ENCODE peak calls at places on chromosomes 11 and 22, in four cellular contexts. W, N, D and A are unnamed samples.

GRCh38 chr11:1285876-1286275 is 23.6 kb downstream of the TOLLIP start:
- DNase-seq in W (no peak), N (no peak), D (no peak), A (no peak)

GRCh38 chr11:109275931-109276330 is 146.1 kb upstream of the C11orf87 start:
- DNase-seq in W (no peak), N (no peak), D (no peak), A (no peak)

GRCh38 chr11:112789481-112789880 is 171.7 kb upstream of the NCAM1 start:
- DNase-seq in W (no peak), N (no peak), D (no peak), A (no peak)

GRCh38 chr11:75476716-75477613 is 44.0 kb upstream of the KLHL35 start:
- DNase-seq in W (no peak), N (no peak), D (no peak), A (no peak)

GRCh38 chr11:100434821-100435641 is 252.1 kb upstream of the ARHGAP42 start:
- DNase-seq in W (no peak), N (no peak), D (no peak), A (no peak)

GRCh38 chr11:15725246-15725645 is 610.5 kb downstream of the INSC start:
- DNase-seq in W (no peak), N (no peak), D (no peak), A (no peak)

GRCh38 chr11:118913411-118914125 is 12.2 kb downstream of the BCL9L start:
- DNase-seq in W (peak), N (no peak), D (peak), A (peak)

GRCh38 chr11:131688056-131688693 is 317.8 kb downstream of the NTM start:
- DNase-seq in W (peak), N (peak), D (no peak), A (peak)

GRCh38 chr22:45703758-45704157 is 32.1 kb downstream of the ATXN10 start:
- DNase-seq in W (no peak), N (no peak), D (no peak), A (no peak)

DNA sequence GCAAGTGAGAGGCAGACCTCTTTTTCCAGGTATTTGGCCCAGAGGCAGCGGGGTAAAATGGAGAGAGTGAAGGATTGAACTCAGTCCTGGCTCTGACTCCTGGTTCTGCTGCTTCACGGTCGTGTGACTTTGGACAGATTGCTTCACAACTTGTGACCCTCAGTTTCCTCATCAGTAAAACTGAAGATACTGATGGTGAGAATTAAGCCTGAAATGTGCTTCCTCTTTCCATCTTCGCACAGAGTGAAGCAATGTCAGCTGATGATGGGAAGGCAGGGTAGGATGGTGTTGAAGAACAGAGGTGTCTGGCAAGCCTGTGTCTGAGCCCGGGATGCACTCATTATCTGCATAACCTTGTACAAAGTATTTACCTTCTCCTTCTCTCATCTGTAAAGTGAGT is 59.0 kb downstream of the UBASH3B start:
- DNase-seq in W (no peak), N (no peak), D (no peak), A (no peak)
- H3K4me3 ChIP-seq in W (no peak), N (no peak), D (no peak), A (no peak)

DNA sequence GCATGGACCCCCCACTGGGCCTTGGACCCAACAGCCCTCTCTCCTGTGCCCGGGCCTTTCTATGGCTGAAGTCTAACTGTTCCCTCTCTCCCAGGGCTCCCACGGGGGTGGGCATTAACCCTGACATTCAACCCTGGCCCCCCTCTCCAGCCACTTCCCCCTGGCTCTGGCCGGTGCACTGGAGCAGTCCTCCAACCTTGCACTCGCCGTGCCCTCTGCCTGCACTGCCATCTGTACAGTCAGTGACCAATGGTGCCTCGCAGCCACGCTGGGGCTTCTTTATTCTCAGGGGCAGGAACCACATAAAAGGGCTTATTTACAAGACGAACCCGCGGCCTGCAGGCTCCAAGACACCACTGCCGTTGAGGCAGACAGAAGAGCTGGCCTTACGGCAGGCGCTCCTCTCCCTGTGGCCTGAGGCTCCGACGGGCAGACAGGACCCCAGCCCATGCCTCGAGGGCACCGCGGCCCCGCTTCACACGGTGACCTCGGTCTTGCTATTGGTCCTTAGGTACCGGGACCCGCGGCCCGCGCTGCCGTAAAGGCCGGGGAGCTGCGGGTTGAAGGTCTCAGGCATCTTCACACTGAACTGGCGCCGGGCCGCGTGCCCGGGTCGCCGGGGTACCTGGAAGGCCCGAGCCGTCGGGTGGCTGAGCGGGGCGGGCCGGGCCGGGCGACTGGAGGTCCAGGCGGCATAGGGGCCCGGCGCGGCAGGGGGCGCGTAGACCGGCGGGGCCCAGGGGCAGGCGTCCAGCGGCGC is 5.4 kb downstream of the SHISA8 start:
- DNase-seq in W (no peak), N (no peak), D (no peak), A (no peak)
- H3K4me3 ChIP-seq in W (no peak), N (peak), D (no peak), A (no peak)

GRCh38 chr22:18022851-18023250 is 1.5 kb downstream of the MICAL3 start:
- DNase-seq in W (no peak), N (no peak), D (no peak), A (no peak)
- H3K4me3 ChIP-seq in W (no peak), N (no peak), D (no peak), A (peak)

DNA sequence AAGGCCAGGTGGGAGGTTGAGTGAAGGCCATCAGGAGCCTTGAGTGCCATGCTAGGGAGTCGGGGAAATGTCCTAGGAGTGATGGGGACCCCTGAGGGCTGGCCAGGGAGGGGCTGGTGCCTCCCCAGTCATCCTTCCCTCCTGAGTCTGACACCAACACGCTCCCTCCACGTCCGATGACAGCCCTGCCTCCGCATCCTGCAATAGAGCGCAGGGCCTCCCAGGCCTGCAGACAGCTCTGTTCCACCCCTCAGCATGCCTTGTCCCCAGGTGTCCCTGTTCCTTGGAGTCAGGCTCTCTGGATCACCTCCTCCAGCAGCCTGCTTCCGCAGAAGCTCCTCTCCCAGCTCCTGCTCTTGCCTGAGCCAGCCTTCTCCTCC is 3.1 kb downstream of the RAC2 start:
- DNase-seq in W (no peak), N (no peak), D (no peak), A (no peak)
- H3K4me3 ChIP-seq in W (peak), N (no peak), D (peak), A (no peak)